ENCODE peak calls at places on chromosomes 13 and 19, in seven cellular contexts. J is uterus, W is Peyer's patch, H is tibial nerve, P is spleen, Y is psoas muscle, I is cardiac muscle cell. Z is an unnamed sample.

GRCh38 chr19:47686679-47687450 is 26.4 kb upstream of the EHD2 start:
- DNase-seq in J (no peak), W (no peak), H (no peak), P (no peak), Y (no peak), I (no peak), Z (no peak)

GRCh38 chr19:21092107-21092506 is 10.1 kb downstream of the ZNF714 start:
- DNase-seq in J (no peak), W (no peak), H (no peak), P (no peak), Y (no peak), I (no peak), Z (peak; percentile 72)

GRCh38 chr13:33932765-33933406 is 114.9 kb downstream of the RFC3 start:
- DNase-seq in J (no peak), W (no peak), H (no peak), P (no peak), Y (no peak), I (no peak), Z (peak; percentile 49)

GRCh38 chr13:99382428-99383133 is 75.4 kb upstream of the GPR183 start:
- DNase-seq in J (no peak), W (peak; percentile 47), H (no peak), P (no peak), Y (no peak), I (no peak), Z (no peak)

GRCh38 chr19:39372047-39372802 is 18.7 kb downstream of the PAF1 start:
- DNase-seq in J (peak; percentile 84), W (no peak), H (peak; percentile 87), P (no peak), Y (peak; percentile 84), I (no peak), Z (no peak)

GRCh38 chr13:111359237-111359915 is 38.9 kb downstream of the TEX29 start:
- DNase-seq in J (no peak), W (no peak), H (no peak), P (no peak), Y (no peak), I (no peak), Z (no peak)

GRCh38 chr19:53597023-53597422 is 34.8 kb upstream of the DPRX start:
- DNase-seq in J (no peak), W (no peak), H (no peak), P (no peak), Y (no peak), I (no peak), Z (no peak)

GRCh38 chr19:38429055-38429810 is 3.2 kb upstream of the RASGRP4 start:
- DNase-seq in J (no peak), W (no peak), H (no peak), P (no peak), Y (no peak), I (no peak), Z (no peak)

GRCh38 chr19:40718774-40719391 is 2.0 kb downstream of the ITPKC start:
- DNase-seq in J (peak; percentile 52), W (peak; percentile 34), H (peak; percentile 54), P (peak; percentile 82), Y (peak; percentile 75), I (peak; percentile 61), Z (peak; percentile 58)

GRCh38 chr13:59745395-59745788 is 418.3 kb downstream of the DIAPH3 start:
- DNase-seq in J (no peak), W (no peak), H (no peak), P (no peak), Y (no peak), I (no peak), Z (no peak)

GRCh38 chr13:74771964-74772363 is 637.8 kb upstream of the KLF12 start:
- DNase-seq in J (no peak), W (no peak), H (no peak), P (no peak), Y (no peak), I (no peak), Z (no peak)

GRCh38 chr13:51286135-51287002 is 53.1 kb upstream of the SERPINE3 start:
- DNase-seq in J (peak; percentile 79), W (peak; percentile 54), H (peak; percentile 84), P (peak; percentile 90), Y (peak; percentile 73), I (peak; percentile 84), Z (peak; percentile 83)

GRCh38 chr19:55674841-55675660 is at the start of gene EPN1:
- DNase-seq in J (peak; percentile 96), W (peak; percentile 96), H (peak; percentile 89), P (peak; percentile 99), Y (peak; percentile 97), I (peak; percentile 99), Z (peak; percentile 97)

GRCh38 chr19:38867176-38867780 is 10.8 kb downstream of the RINL start:
- DNase-seq in J (no peak), W (no peak), H (no peak), P (no peak), Y (no peak), I (no peak), Z (peak; percentile 78)

GRCh38 chr13:49976314-49977258 is 20.3 kb upstream of the TRIM13 start:
- DNase-seq in J (peak; percentile 44), W (peak; percentile 74), H (peak; percentile 73), P (peak; percentile 91), Y (peak; percentile 64), I (peak; percentile 85), Z (peak; percentile 90)

GRCh38 chr13:32851083-32852064 is 164.8 kb upstream of the KL start:
- DNase-seq in J (no peak), W (no peak), H (peak; percentile 30), P (no peak), Y (no peak), I (no peak), Z (no peak)

GRCh38 chr13:97727991-97728390 is 225.5 kb upstream of the IPO5 start:
- DNase-seq in J (no peak), W (no peak), H (no peak), P (no peak), Y (no peak), I (no peak), Z (no peak)

GRCh38 chr19:6032381-6032780 is 54.4 kb upstream of the RANBP3 start:
- DNase-seq in J (peak; percentile 1), W (no peak), H (no peak), P (no peak), Y (no peak), I (no peak), Z (no peak)

GRCh38 chr19:38617764-38618589 is at the start of gene MAP4K1:
- DNase-seq in J (peak; percentile 28), W (peak; percentile 95), H (no peak), P (peak; percentile 98), Y (peak; percentile 46), I (no peak), Z (peak; percentile 44)

GRCh38 chr19:46821512-46822359 is 28.9 kb downstream of the AP2S1 start:
- DNase-seq in J (no peak), W (peak; percentile 85), H (no peak), P (peak; percentile 93), Y (no peak), I (no peak), Z (peak; percentile 78)

GRCh38 chr13:23488442-23488841 is 54.9 kb upstream of the SACS start:
- DNase-seq in J (no peak), W (no peak), H (no peak), P (no peak), Y (no peak), I (no peak), Z (peak; percentile 94)

GRCh38 chr19:6060600-6061391 is 49.5 kb downstream of the RFX2 start:
- DNase-seq in J (peak; percentile 59), W (no peak), H (no peak), P (no peak), Y (peak; percentile 31), I (no peak), Z (no peak)

GRCh38 chr13:25840261-25840660 is 211.6 kb downstream of the SHISA2 start:
- DNase-seq in J (no peak), W (no peak), H (no peak), P (no peak), Y (no peak), I (no peak), Z (no peak)

GRCh38 chr13:106916329-106916728 is 348.4 kb upstream of the ARGLU1 start:
- DNase-seq in J (no peak), W (no peak), H (no peak), P (no peak), Y (no peak), I (no peak), Z (no peak)

GRCh38 chr19:16985403-16985802 is 41.2 kb downstream of the CPAMD8 start:
- DNase-seq in J (no peak), W (no peak), H (no peak), P (no peak), Y (no peak), I (no peak), Z (no peak)

GRCh38 chr13:114031631-114032030 is 57.8 kb upstream of the C13orf46 start:
- DNase-seq in J (peak; percentile 52), W (no peak), H (no peak), P (no peak), Y (peak; percentile 19), I (no peak), Z (no peak)

GRCh38 chr19:6186435-6186834 is 51.0 kb downstream of the ACSBG2 start:
- DNase-seq in J (peak; percentile 58), W (no peak), H (peak; percentile 22), P (no peak), Y (no peak), I (no peak), Z (no peak)

GRCh38 chr19:39265321-39265916 is 2.8 kb upstream of the IFNL2 start:
- DNase-seq in J (no peak), W (peak; percentile 1), H (no peak), P (no peak), Y (no peak), I (no peak), Z (no peak)

GRCh38 chr13:105878119-105878518 is 657.3 kb downstream of the EFNB2 start:
- DNase-seq in J (no peak), W (no peak), H (no peak), P (no peak), Y (no peak), I (no peak), Z (no peak)

GRCh38 chr19:31483226-31483857 is 134.1 kb upstream of the TSHZ3 start:
- DNase-seq in J (no peak), W (no peak), H (no peak), P (no peak), Y (no peak), I (no peak), Z (no peak)
- H3K27ac ChIP-seq in J (no peak overlapping the region), W (no peak overlapping the region), H (no peak overlapping the region), P (no peak overlapping the region), Y (no peak overlapping the region), I (no peak overlapping the region), Z (no peak overlapping the region)

GRCh38 chr19:18506101-18506534 is 15.8 kb downstream of the ELL start:
- DNase-seq in J (no peak), W (no peak), H (no peak), P (peak; percentile 78), Y (no peak), I (no peak), Z (no peak)
- H3K4me1 ChIP-seq in J (no peaks in the 10 kb centered on the region), W (peaks cover 60% of the 10 kb centered on the region), H (no peaks in the 10 kb centered on the region), P (peaks cover 95% of the 10 kb centered on the region), Y (peaks cover 94% of the 10 kb centered on the region), I (peaks cover 54% of the 10 kb centered on the region), Z (peaks cover 54% of the 10 kb centered on the region)

DNA sequence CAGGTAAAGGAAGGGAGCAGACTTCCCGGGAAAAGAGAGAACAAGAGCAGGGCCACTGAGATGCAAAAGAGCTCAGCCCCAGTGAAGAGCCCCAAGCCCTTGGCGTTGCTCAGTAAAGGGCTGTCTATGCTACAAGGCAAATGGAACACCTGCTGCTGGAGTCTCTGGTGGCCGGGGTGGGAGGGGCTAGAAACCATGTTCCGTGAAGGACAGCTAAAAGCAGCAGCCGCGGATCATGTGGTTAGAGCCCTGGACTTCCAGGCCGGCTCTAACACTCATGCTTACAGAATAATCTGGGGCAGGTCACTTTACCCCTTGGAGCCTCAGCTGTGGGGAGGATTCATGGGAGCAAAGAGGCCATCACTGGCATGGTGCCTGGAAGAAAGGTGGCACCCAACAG is 17.8 kb downstream of the POU2F2 start:
- DNase-seq in J (no peak), W (peak; percentile 92), H (no peak), P (peak; percentile 87), Y (no peak), I (no peak), Z (peak; percentile 69)
- H3K27ac ChIP-seq in J (no peak overlapping the region), W (peak overlapping the region; percentile 83), H (no peak overlapping the region), P (no peak overlapping the region), Y (no peak overlapping the region), I (no peak overlapping the region), Z (peak overlapping the region; percentile 26)

GRCh38 chr13:30744056-30744684 is 8.8 kb downstream of the ALOX5AP start:
- DNase-seq in J (no peak), W (peak; percentile 80), H (no peak), P (peak; percentile 93), Y (no peak), I (no peak), Z (no peak)
- H3K4me1 ChIP-seq in J (no peaks in the 10 kb centered on the region), W (peaks cover 6% of the 10 kb centered on the region), H (no peaks in the 10 kb centered on the region), P (peaks cover 77% of the 10 kb centered on the region), Y (peaks cover 43% of the 10 kb centered on the region), I (peaks cover 28% of the 10 kb centered on the region), Z (peaks cover 63% of the 10 kb centered on the region)